ENCODE peak calls at places on chromosome X, in seven cellular contexts. A is cerebellar cortex, I is germinal center, Y is foreskin fibroblast, N is midbrain, S is progenitor cell of endocrine pancreas, U is SW480. Z is an unnamed sample.

GRCh38 chrX:43971966-43972961 is 926 bp downstream of the NDP start:
- DNase-seq in U (peak; percentile 14), N (peak; percentile 50), Y (peak; percentile 57), I (no peak), A (peak; percentile 66), S (no peak), Z (no peak)

GRCh38 chrX:87338510-87338909 is 179.1 kb upstream of the KLHL4 start:
- DNase-seq in U (peak; percentile 20), I (no peak), A (no peak), Y (no peak), N (peak; percentile 32), S (no peak), Z (peak; percentile 7)

GRCh38 chrX:53481093-53481492 is 46.9 kb upstream of the HSD17B10 start:
- DNase-seq in N (no peak), A (no peak), U (peak; percentile 23), Y (peak; percentile 19), I (no peak), S (no peak), Z (no peak)

GRCh38 chrX:23704673-23705206 is 37.4 kb downstream of the PRDX4 start:
- DNase-seq in U (no peak), Y (no peak), N (no peak), S (no peak), A (no peak), I (no peak), Z (no peak)

GRCh38 chrX:20066968-20067708 is 49.6 kb downstream of the MAP7D2 start:
- DNase-seq in S (no peak), U (peak; percentile 41), N (no peak), I (peak; percentile 30), Y (peak; percentile 63), A (peak; percentile 54), Z (peak; percentile 64)

GRCh38 chrX:132676561-132677186 is 187.8 kb upstream of the MBNL3 start:
- DNase-seq in N (no peak), Y (no peak), S (no peak), A (peak; percentile 6), I (no peak), U (no peak), Z (no peak)

GRCh38 chrX:64580605-64581004 is 185.4 kb upstream of the MTMR8 start:
- DNase-seq in U (no peak), S (no peak), N (no peak), A (no peak), I (no peak), Y (no peak), Z (no peak)

GRCh38 chrX:43627147-43627546 is 29.0 kb upstream of the MAOA start:
- DNase-seq in I (no peak), S (no peak), U (no peak), Y (no peak), A (no peak), N (no peak), Z (no peak)

GRCh38 chrX:107167163-107167921 is 38.9 kb downstream of the NUP62CL start:
- DNase-seq in Y (no peak), N (no peak), S (no peak), A (no peak), I (no peak), U (no peak), Z (no peak)

GRCh38 chrX:11944486-11944885 is 186.4 kb downstream of the MSL3 start:
- DNase-seq in S (peak; percentile 11), Y (peak; percentile 78), U (peak; percentile 32), N (no peak), I (peak; percentile 6), A (peak; percentile 5), Z (peak; percentile 7)

GRCh38 chrX:14630724-14631123 is 101.4 kb downstream of the GLRA2 start:
- DNase-seq in Y (peak; percentile 4), U (no peak), N (no peak), I (no peak), A (no peak), S (no peak), Z (no peak)

GRCh38 chrX:134806707-134807038 is 148.4 kb upstream of the PLAC1 start:
- DNase-seq in S (no peak), A (no peak), N (no peak), U (no peak), Y (no peak), I (no peak), Z (no peak)

GRCh38 chrX:43679778-43680177 is 23.7 kb downstream of the MAOA start:
- DNase-seq in Y (peak; percentile 53), N (no peak), S (no peak), I (no peak), U (no peak), A (no peak), Z (no peak)

GRCh38 chrX:97747346-97747745 is 863.6 kb downstream of the RPA4 start:
- DNase-seq in A (no peak), Y (no peak), U (no peak), I (no peak), S (no peak), N (no peak), Z (no peak)

GRCh38 chrX:34655496-34656258 is 1.4 kb downstream of the TMEM47 start:
- DNase-seq in Y (no peak), U (peak; percentile 37), S (no peak), I (no peak), N (no peak), A (no peak), Z (no peak)

GRCh38 chrX:136206916-136207315 is 44.3 kb downstream of the MAP7D3 start:
- DNase-seq in N (no peak), S (no peak), I (no peak), A (no peak), U (no peak), Y (no peak), Z (no peak)

GRCh38 chrX:70434914-70435586 is 9.6 kb upstream of the DLG3 start:
- DNase-seq in I (no peak), U (no peak), N (no peak), Y (peak; percentile 38), A (no peak), S (no peak), Z (peak; percentile 45)

GRCh38 chrX:154433605-154434004 is 3.3 kb upstream of the GDI1 start:
- DNase-seq in U (no peak), I (no peak), Y (no peak), S (no peak), N (no peak), A (no peak), Z (no peak)

GRCh38 chrX:76153221-76153620 is 19.6 kb upstream of the PBDC1 start:
- DNase-seq in I (no peak), A (no peak), N (no peak), Y (no peak), S (no peak), U (no peak), Z (no peak)

GRCh38 chrX:23694606-23695005 is 27.3 kb downstream of the PRDX4 start:
- DNase-seq in N (peak; percentile 55), I (peak; percentile 39), S (peak; percentile 13), Y (peak; percentile 65), A (peak; percentile 51), U (peak; percentile 50), Z (peak; percentile 67)

GRCh38 chrX:37958493-37959211 is 47.7 kb upstream of the SYTL5 start:
- DNase-seq in S (no peak), A (no peak), U (peak; percentile 63), I (no peak), Y (peak; percentile 18), N (no peak), Z (no peak)

GRCh38 chrX:9646471-9647038 is 119.1 kb downstream of the GPR143 start:
- DNase-seq in N (no peak), U (no peak), Y (peak; percentile 59), S (no peak), I (no peak), A (no peak), Z (no peak)

GRCh38 chrX:140439455-140439854 is 65.4 kb downstream of the SOX3 start:
- DNase-seq in N (no peak), A (no peak), S (peak; percentile 69), Y (no peak), I (no peak), U (no peak), Z (no peak)

GRCh38 chrX:107672955-107673378 is 44.7 kb downstream of the PRPS1 start:
- DNase-seq in A (peak; percentile 63), U (peak; percentile 86), N (no peak), Y (peak; percentile 58), I (peak; percentile 47), S (peak; percentile 19), Z (peak; percentile 56)

GRCh38 chrX:57156397-57157049 is 19.3 kb upstream of the SPIN2A start:
- DNase-seq in N (peak; percentile 8), Y (peak; percentile 22), U (peak; percentile 16), S (no peak), A (peak; percentile 61), I (no peak), Z (no peak)

GRCh38 chrX:16807976-16808542 is 21.8 kb downstream of the TXLNG start:
- DNase-seq in I (no peak), Y (peak; percentile 69), N (no peak), S (no peak), U (peak; percentile 29), A (no peak), Z (no peak)

GRCh38 chrX:85111347-85111746 is 107.7 kb downstream of the APOOL start:
- DNase-seq in N (no peak), Y (peak; percentile 6), U (no peak), S (no peak), I (no peak), A (peak; percentile 2), Z (no peak)

GRCh38 chrX:17564689-17565409 is 172.4 kb upstream of the SCML1 start:
- DNase-seq in N (no peak), A (peak; percentile 44), U (no peak), S (no peak), Y (peak; percentile 44), I (no peak), Z (no peak)

GRCh38 chrX:38881727-38882126 is 80.5 kb downstream of the MID1IP1 start:
- DNase-seq in Y (no peak), I (no peak), U (no peak), N (no peak), A (no peak), S (no peak), Z (no peak)

GRCh38 chrX:18410038-18410437 is 15.4 kb upstream of the CDKL5 start:
- DNase-seq in N (peak; percentile 12), U (peak; percentile 37), S (no peak), Y (peak; percentile 58), I (no peak), A (peak; percentile 11), Z (no peak)

GRCh38 chrX:154417157-154417556 is 5.8 kb downstream of the TAFAZZIN start:
- DNase-seq in I (no peak), U (no peak), A (peak; percentile 60), N (no peak), Y (no peak), S (no peak), Z (no peak)

GRCh38 chrX:70096052-70096451 is 33.8 kb downstream of the OTUD6A start:
- DNase-seq in S (no peak), N (no peak), I (no peak), Y (peak; percentile 29), A (no peak), U (peak; percentile 18), Z (no peak)

GRCh38 chrX:2385224-2385623 is 115.6 kb downstream of the DHRSX start:
- DNase-seq in S (no peak), A (no peak), U (peak; percentile 83), N (no peak), Y (peak; percentile 83), I (no peak), Z (no peak)

GRCh38 chrX:19897087-19897486 is 9.7 kb upstream of the SH3KBP1 start:
- DNase-seq in I (no peak), A (no peak), N (no peak), Y (no peak), U (no peak), S (no peak), Z (no peak)

GRCh38 chrX:119477812-119478232 is 9.6 kb downstream of the SLC25A5 start:
- DNase-seq in N (no peak), A (peak; percentile 67), Y (peak; percentile 90), I (no peak), U (peak; percentile 39), S (no peak), Z (no peak)

GRCh38 chrX:1185556-1185955 is 26.9 kb downstream of the CRLF2 start:
- DNase-seq in Y (no peak), S (no peak), U (no peak), I (no peak), N (no peak), A (no peak), Z (no peak)